ENCODE peak calls at places on chromosomes 1 and 21, in four cellular contexts. J is GM12878, C is H1, I is K562. Q is an unnamed sample.
A peak's percentile ranks its signal among the peaks of the same experiment; 100 is the strongest.

GRCh38 chr21:41283211-41283818 is 33.3 kb upstream of the FAM3B start:
- DNase-seq in J (peak; percentile 61), C (no peak), I (peak; percentile 62), Q (peak; percentile 39)

GRCh38 chr1:206589206-206589605 is 23.1 kb downstream of the EIF2D start:
- DNase-seq in J (no peak), C (no peak), I (no peak), Q (no peak)

GRCh38 chr1:206411321-206411720 is 59.0 kb upstream of the IKBKE start:
- DNase-seq in J (no peak), C (no peak), I (no peak), Q (no peak)

GRCh38 chr1:192958871-192959270 is 100.3 kb downstream of the UCHL5 start:
- DNase-seq in J (no peak), C (no peak), I (no peak), Q (no peak)

GRCh38 chr1:110309768-110310167 is 29.4 kb upstream of the RBM15 start:
- DNase-seq in J (no peak), C (no peak), I (no peak), Q (no peak)

GRCh38 chr21:30345014-30345413 is 3.4 kb downstream of the KRTAP23-1 start:
- DNase-seq in J (no peak), C (no peak), I (no peak), Q (no peak)

GRCh38 chr1:30103708-30104107 is 619.7 kb downstream of the MATN1 start:
- DNase-seq in J (no peak), C (no peak), I (no peak), Q (no peak)

GRCh38 chr1:222994506-222995229 is 148.4 kb downstream of the TLR5 start:
- DNase-seq in J (no peak), C (no peak), I (no peak), Q (no peak)

GRCh38 chr1:204959374-204959773 is 83.6 kb upstream of the CNTN2 start:
- DNase-seq in J (no peak), C (no peak), I (no peak), Q (no peak)

GRCh38 chr1:216812966-216813365 is 89.7 kb upstream of the ESRRG start:
- DNase-seq in J (no peak), C (no peak), I (no peak), Q (no peak)

GRCh38 chr1:28199328-28200233 is 23.1 kb upstream of the PTAFR start:
- DNase-seq in J (peak; percentile 99), C (no peak), I (no peak), Q (no peak)

GRCh38 chr1:10962483-10962882 is 50.0 kb upstream of the TARDBP start:
- DNase-seq in J (no peak), C (no peak), I (no peak), Q (no peak)

GRCh38 chr1:179310721-179311120 is 17.1 kb downstream of the SOAT1 start:
- DNase-seq in J (no peak), C (no peak), I (no peak), Q (no peak)

GRCh38 chr1:115717541-115717940 is 51.0 kb downstream of the CASQ2 start:
- DNase-seq in J (no peak), C (peak; percentile 81), I (peak; percentile 29), Q (peak; percentile 32)

GRCh38 chr1:70528591-70529333 is 117.7 kb downstream of the CTH start:
- DNase-seq in J (no peak), C (peak; percentile 58), I (peak; percentile 33), Q (peak; percentile 12)

GRCh38 chr1:14826172-14826636 is 227.7 kb downstream of the KAZN start:
- DNase-seq in J (no peak), C (no peak), I (no peak), Q (no peak)

GRCh38 chr1:226643701-226644540 is 95.2 kb downstream of the ITPKB start:
- DNase-seq in J (peak; percentile 26), C (no peak), I (no peak), Q (no peak)

GRCh38 chr1:229620876-229621275 is 5.0 kb downstream of the TAF5L start:
- DNase-seq in J (no peak), C (no peak), I (no peak), Q (no peak)

GRCh38 chr1:232204269-232204668 is 425.7 kb downstream of the SIPA1L2 start:
- DNase-seq in J (no peak), C (no peak), I (no peak), Q (no peak)

GRCh38 chr1:186014370-186015030 is 280.3 kb downstream of the HMCN1 start:
- DNase-seq in J (no peak), C (no peak), I (no peak), Q (no peak)

GRCh38 chr1:186008920-186009737 is 274.9 kb downstream of the HMCN1 start:
- DNase-seq in J (no peak), C (no peak), I (no peak), Q (no peak)
- TF ChIP-seq SRF in J (no peak), C (no peak), I (no peak), Q (no peak)

GRCh38 chr1:182143154-182143657 is 81.7 kb upstream of the ZNF648 start:
- DNase-seq in J (peak; percentile 27), C (peak; percentile 97), I (peak; percentile 89), Q (peak; percentile 58)
- TF ChIP-seq SRF in J (no peak), C (no peak), I (no peak), Q (no peak)

GRCh38 chr1:188166654-188167053 is 1337.9 kb downstream of the PLA2G4A start:
- DNase-seq in J (no peak), C (no peak), I (no peak), Q (no peak)

GRCh38 chr1:188170446-188170845 is 1341.7 kb downstream of the PLA2G4A start:
- DNase-seq in J (no peak), C (no peak), I (no peak), Q (no peak)

GRCh38 chr1:188170935-188171334 is 1342.2 kb downstream of the PLA2G4A start:
- DNase-seq in J (no peak), C (no peak), I (no peak), Q (no peak)

GRCh38 chr1:188164459-188164858 is 1335.7 kb downstream of the PLA2G4A start:
- DNase-seq in J (no peak), C (no peak), I (no peak), Q (no peak)

DNA sequence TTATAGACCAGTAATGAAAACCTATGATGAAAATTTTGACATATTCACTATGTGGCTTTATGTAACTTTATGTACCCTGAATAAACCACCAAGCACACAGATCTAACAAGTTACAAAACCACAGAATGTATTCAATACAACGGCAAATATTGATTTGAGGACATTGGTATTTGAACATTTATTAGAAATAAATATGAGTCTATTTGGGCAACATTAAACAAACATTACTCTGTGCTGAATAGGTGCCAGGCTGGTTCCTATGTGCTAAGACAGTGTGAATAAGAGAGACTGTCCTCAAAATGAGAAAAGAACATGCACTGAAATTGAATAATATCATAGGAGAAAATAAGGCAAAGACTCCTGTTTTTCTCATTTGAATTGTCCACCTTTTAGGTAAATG is 1341.2 kb downstream of the PLA2G4A start:
- DNase-seq in J (no peak), C (no peak), I (no peak), Q (no peak)
- TF ChIP-seq SRF in J (no peak), C (no peak), I (no peak), Q (no peak)

DNA sequence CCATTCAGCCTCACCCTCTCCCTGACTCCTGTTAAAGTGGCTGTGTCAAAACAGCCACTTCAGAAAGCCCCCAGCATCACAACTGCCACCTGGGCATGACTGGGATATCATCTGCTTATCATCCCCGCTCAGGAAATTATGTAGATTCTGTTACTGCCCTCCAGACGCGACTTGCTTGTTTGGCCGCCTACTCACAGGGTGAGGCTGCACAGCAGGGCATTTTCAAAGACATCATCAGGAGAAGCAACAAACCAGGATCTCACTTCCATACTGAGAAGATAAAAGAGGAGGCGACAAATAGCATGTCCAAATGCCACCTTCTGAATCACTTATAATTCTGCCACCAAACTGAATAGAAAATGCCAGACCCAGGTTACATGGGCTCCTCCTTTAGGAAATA is 94.8 kb downstream of the MIS18A start:
- DNase-seq in J (no peak), C (peak; percentile 29), I (no peak), Q (no peak)
- TF ChIP-seq SRF in J (no peak), C (no peak), I (no peak), Q (no peak)

DNA sequence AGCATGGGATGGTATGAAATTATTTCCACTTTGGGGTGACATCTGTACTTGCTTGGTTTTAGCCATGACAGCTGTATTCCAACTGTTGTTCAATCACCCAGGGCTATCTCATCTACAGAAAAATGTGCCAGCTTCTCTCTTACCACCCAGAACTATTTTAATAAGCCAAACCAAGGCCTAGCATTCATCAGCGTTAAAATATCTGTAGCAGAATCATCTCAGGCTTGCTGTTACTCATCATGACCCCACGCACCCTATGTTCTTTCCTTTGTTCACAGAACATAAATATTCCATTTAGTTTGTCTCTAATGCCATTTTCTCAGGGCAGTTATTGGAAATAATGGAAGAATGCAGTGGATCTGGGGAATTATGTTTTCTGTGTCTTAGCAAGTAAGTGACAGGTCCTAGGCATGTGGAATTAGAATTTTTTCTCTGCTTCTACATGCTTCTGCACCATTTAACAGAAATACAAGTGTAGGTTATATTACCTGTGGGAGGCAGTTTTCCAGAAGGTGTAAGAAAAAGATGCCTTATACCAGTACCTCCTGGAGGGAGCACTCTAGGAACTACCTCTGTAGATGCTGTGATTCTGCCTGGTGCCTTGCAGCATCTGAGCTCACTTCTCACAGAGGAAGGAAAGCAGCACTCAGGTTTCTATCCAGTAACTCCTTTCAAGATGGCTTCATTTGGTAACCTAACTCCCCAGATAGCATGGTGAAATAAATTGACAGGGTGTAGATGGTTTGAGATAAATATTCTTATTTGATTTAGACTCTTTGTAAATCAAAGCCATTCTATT is 50.1 kb downstream of the GIPC2 start:
- DNase-seq in J (no peak), C (no peak), I (no peak), Q (no peak)
- TF ChIP-seq SRF in J (no peak), C (no peak), I (no peak), Q (no peak)

DNA sequence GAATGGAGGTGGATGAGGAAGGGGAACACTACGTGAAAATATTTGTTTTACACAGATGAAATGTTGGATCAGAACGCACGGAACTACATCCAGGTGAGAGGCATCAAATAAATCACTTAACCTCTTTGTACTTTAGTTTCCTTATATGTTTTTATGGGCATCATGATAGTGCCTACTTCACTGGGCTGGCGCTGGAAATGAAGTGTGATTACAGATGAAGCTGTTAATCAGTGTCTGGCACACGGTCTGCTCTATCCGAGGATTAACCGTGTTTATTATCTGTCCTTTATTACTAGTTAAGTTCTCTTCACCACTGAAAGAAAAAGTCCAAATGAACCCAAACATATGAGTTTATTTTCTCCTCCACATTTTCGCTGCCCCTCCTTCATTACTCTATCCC is 96.0 kb upstream of the TRABD2B start:
- DNase-seq in J (no peak), C (peak; percentile 6), I (no peak), Q (no peak)
- TF ChIP-seq SRF in J (no peak), C (no peak), I (no peak), Q (no peak)

DNA sequence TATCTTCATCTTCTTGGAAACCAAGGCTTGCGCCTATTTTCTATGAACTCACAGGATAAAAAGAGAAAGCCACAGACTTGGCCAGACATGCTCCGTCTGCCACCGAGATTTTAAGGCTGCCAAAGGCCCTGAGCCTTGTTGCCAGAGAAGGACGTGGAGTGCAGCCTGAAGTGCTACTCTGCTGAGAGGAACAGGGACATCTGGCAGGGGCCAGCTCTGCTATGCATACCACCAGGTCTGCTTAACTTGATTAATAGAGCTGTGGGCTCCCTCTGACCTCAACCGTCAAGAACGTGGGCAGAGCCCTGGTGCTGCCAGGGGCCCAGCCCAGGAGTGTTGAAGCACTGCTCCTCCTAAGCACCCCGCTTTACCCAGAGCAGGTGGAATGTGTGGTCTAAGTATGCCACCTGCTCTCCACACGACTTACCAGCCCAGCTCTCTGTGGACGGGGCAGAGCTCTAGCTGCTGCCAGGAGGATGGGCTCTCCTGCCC is 10.5 kb downstream of the HCRTR1 start:
- DNase-seq in J (no peak), C (no peak), I (no peak), Q (no peak)
- TF ChIP-seq SRF in J (no peak), C (no peak), I (no peak), Q (no peak)

GRCh38 chr1:67367370-67368345 is 60.0 kb downstream of the IL12RB2 start:
- DNase-seq in J (no peak), C (no peak), I (peak; percentile 31), Q (no peak)
- TF ChIP-seq SRF in J (no peak), C (no peak), I (no peak), Q (no peak)

GRCh38 chr1:200262326-200262965 is 147.4 kb downstream of the ZNF281 start:
- DNase-seq in J (peak; percentile 43), C (no peak), I (peak; percentile 19), Q (no peak)
- TF ChIP-seq SRF in J (no peak), C (no peak), I (no peak), Q (no peak)